ENCODE peak calls at places on chromosomes 12 and 14, in five cellular contexts. V is mucosa of descending colon, N is adipocyte, W is transverse colon, E is OCI-LY7. A is an unnamed sample.

GRCh38 chr12:79858518-79858917 is 76.4 kb downstream of the PPP1R12A start:
- DNase-seq in W (no peak), V (no peak), E (no peak), N (peak; percentile 31), A (no peak)

GRCh38 chr12:66275040-66275439 is 27.3 kb upstream of the HELB start:
- DNase-seq in E (no peak), N (no peak), V (no peak), W (no peak), A (no peak)

GRCh38 chr14:71764701-71765347 is 167.4 kb upstream of the RGS6 start:
- DNase-seq in E (no peak), V (no peak), N (peak; percentile 57), W (no peak), A (no peak)

GRCh38 chr12:71838661-71839060 is 898 bp upstream of the TBC1D15 start:
- DNase-seq in N (no peak), V (no peak), E (no peak), W (no peak), A (no peak)

GRCh38 chr12:95385246-95385645 is 88.7 kb upstream of the METAP2 start:
- DNase-seq in N (peak; percentile 94), W (no peak), V (no peak), E (peak; percentile 44), A (peak; percentile 39)

GRCh38 chr14:68669101-68669500 is 123.8 kb downstream of the ZFP36L1 start:
- DNase-seq in W (no peak), E (peak; percentile 56), N (peak; percentile 27), V (no peak), A (no peak)

GRCh38 chr12:52524898-52525591 is 4.9 kb upstream of the KRT5 start:
- DNase-seq in V (no peak), E (no peak), W (no peak), N (no peak), A (no peak)

GRCh38 chr12:10160659-10161386 is 11.1 kb downstream of the OLR1 start:
- DNase-seq in V (no peak), E (no peak), N (no peak), W (no peak), A (no peak)

GRCh38 chr14:105019861-105020814 is 745 bp downstream of the CDCA4 start:
- DNase-seq in W (peak; percentile 60), V (peak; percentile 41), N (peak; percentile 77), E (peak; percentile 72), A (peak; percentile 24)

GRCh38 chr14:104357689-104358527 is 219.5 kb downstream of the KIF26A start:
- DNase-seq in W (no peak), N (no peak), V (no peak), E (no peak), A (peak; percentile 40)

DNA sequence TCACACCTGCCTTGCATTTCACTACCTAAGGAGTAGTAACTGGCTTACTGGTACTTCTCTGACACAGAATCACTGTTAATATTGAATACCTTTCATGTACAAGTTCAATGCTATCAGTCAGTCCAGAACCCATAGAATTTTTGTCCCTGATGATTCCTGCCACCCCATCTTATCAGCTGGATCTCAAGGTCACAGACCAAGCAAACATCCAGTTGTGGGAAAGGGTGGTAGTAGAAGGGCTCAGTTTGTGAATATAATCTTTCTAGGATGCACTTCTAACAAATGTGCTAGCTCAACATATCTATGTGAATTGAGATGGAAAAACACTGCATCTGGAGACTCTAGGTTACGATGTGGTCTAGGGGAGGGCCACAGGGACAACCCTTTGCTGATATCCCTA is 14.1 kb downstream of the PPP1CC start:
- DNase-seq in E (no peak), W (no peak), V (no peak), N (no peak), A (no peak)
- H3K4me1 ChIP-seq in E (peaks cover 17% of the 10 kb centered on the region), W (peaks cover 18% of the 10 kb centered on the region), V (peaks cover 8% of the 10 kb centered on the region), N (peaks cover 14% of the 10 kb centered on the region), A (peaks cover 15% of the 10 kb centered on the region)

GRCh38 chr14:73633517-73634332 is 11.1 kb upstream of the DNAL1 start:
- DNase-seq in N (peak; percentile 87), E (peak; percentile 60), V (peak; percentile 77), W (peak; percentile 69), A (peak; percentile 63)
- H3K4me3 ChIP-seq in N (peak overlapping the region; percentile 77), E (peak overlapping the region; percentile 14), V (no peak overlapping the region), W (peak overlapping the region; percentile 44), A (peak overlapping the region; percentile 68)

GRCh38 chr12:828726-829395 is 76.5 kb downstream of the WNK1 start:
- DNase-seq in E (no peak), N (no peak), W (no peak), V (no peak), A (no peak)

GRCh38 chr12:835754-836493 is 83.5 kb downstream of the WNK1 start:
- DNase-seq in V (no peak), W (no peak), E (no peak), N (peak; percentile 67), A (no peak)

DNA sequence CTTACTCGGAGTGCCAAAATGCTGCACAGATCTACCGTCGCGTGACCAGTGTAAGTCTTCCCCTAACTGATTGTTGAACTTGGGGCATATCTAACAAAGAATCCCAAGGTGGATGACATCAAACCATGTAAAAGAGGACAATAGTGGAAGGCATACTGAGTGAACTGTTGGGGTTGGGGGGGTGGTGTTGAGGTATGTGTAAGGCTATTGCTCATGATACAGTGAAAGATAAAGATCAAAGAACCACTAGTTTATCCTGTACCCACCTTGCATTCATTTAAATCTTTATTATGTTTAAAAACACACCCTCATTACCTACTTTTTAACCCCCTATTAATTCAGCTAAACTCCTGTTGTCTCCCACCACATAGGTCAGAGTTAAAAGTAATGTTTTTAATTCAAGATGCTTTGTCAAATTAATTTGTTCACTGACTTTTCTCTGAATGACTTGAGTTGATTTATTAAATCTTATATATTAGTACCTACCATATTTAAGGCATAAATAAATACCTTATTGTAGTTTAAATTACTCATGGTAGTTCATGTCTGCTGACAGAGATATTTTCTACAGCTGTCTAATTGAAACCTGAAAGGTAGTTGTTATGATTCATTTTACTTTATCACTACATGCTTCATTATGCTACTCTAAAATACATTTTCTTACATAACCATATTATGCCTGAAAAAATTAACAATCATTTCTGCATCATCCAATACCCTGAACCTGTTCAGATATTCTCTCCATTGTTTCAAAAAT is 77.9 kb downstream of the WNK1 start:
- DNase-seq in E (no peak), V (no peak), W (no peak), N (no peak), A (no peak)
- H3K36me3 ChIP-seq in E (peaks cover 79% of the 10 kb centered on the region), V (no peaks in the 10 kb centered on the region), W (no peaks in the 10 kb centered on the region), N (peaks cover 38% of the 10 kb centered on the region), A (peaks cover 3% of the 10 kb centered on the region)

GRCh38 chr12:124394462-124395128 is 99.7 kb downstream of the RFLNA start:
- DNase-seq in N (no peak), V (no peak), E (no peak), W (no peak), A (no peak)
- H3K4me1 ChIP-seq in N (peaks cover 78% of the 10 kb centered on the region), V (peaks cover 55% of the 10 kb centered on the region), E (peaks cover 22% of the 10 kb centered on the region), W (peaks cover 83% of the 10 kb centered on the region), A (peaks cover 70% of the 10 kb centered on the region)

GRCh38 chr12:129119537-129119936 is 266.3 kb downstream of the GLT1D1 start:
- DNase-seq in N (peak; percentile 21), V (no peak), W (no peak), E (no peak), A (no peak)

GRCh38 chr12:129110575-129110974 is 257.3 kb downstream of the GLT1D1 start:
- DNase-seq in N (no peak), V (no peak), E (no peak), W (no peak), A (no peak)

GRCh38 chr12:129115558-129115957 is 262.3 kb downstream of the GLT1D1 start:
- DNase-seq in N (no peak), V (no peak), E (no peak), W (no peak), A (no peak)
- H3K4me3 ChIP-seq in N (no peak overlapping the region), V (no peak overlapping the region), E (no peak overlapping the region), W (no peak overlapping the region), A (no peak overlapping the region)

DNA sequence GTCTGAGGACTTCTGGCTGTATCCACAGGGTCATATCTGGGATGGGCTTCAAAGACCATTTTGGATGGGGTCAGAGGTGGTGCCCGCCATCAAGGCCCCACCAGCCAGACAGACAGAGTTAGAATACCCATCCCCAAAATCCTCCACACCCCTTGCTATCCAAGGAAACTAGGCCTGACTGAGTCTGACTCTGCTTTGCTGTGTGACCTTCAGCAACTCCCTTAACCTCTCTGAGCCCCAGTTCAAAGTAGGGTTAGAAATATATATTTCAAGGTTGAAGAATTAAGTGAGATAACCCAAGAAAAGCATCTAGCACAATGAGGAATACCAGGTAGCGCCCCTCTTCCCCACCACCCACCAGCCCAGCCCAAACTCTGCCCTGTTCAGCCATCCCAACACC is 20.3 kb downstream of the BCL11B start:
- DNase-seq in W (no peak), N (no peak), V (no peak), E (no peak), A (no peak)
- H3K36me3 ChIP-seq in W (no peaks in the 10 kb centered on the region), N (no peaks in the 10 kb centered on the region), V (no peaks in the 10 kb centered on the region), E (no peaks in the 10 kb centered on the region), A (no peaks in the 10 kb centered on the region)